ENCODE peak calls at places on chromosomes 16 and 17, in six cellular contexts. One of them, this sample, is unnamed.

GRCh38 chr17:1555618-1556471 is 6.7 kb downstream of the PITPNA start:
- DNase-seq in hepatocyte: no peak
- DNase-seq in fibroblast of lung: no peak
- DNase-seq in GM12878: peak
- DNase-seq in transverse colon: peak
- DNase-seq in GM12865: peak
- DNase-seq in this sample: no peak

GRCh38 chr17:19753049-19753444 is 4.9 kb upstream of the ALDH3A1 start:
- DNase-seq in fibroblast of lung: peak
- DNase-seq in hepatocyte: no peak
- DNase-seq in GM12878: no peak
- DNase-seq in transverse colon: peak
- DNase-seq in GM12865: no peak
- DNase-seq in this sample: peak

GRCh38 chr16:29720703-29721102 is 25.1 kb downstream of the C16orf54 start:
- DNase-seq in GM12878: no peak
- DNase-seq in transverse colon: no peak
- DNase-seq in hepatocyte: no peak
- DNase-seq in GM12865: no peak
- DNase-seq in fibroblast of lung: no peak
- DNase-seq in this sample: no peak

GRCh38 chr17:71383111-71383510 is 737.7 kb upstream of the SOX9 start:
- DNase-seq in hepatocyte: no peak
- DNase-seq in GM12878: no peak
- DNase-seq in transverse colon: no peak
- DNase-seq in fibroblast of lung: no peak
- DNase-seq in GM12865: no peak
- DNase-seq in this sample: peak

GRCh38 chr16:70573451-70574121 is 50.0 kb downstream of the SF3B3 start:
- DNase-seq in GM12878: no peak
- DNase-seq in fibroblast of lung: peak
- DNase-seq in transverse colon: no peak
- DNase-seq in GM12865: no peak
- DNase-seq in hepatocyte: peak
- DNase-seq in this sample: peak

GRCh38 chr16:87838643-87839541 is 30.4 kb downstream of the SLC7A5 start:
- DNase-seq in transverse colon: no peak
- DNase-seq in hepatocyte: no peak
- DNase-seq in GM12865: no peak
- DNase-seq in GM12878: no peak
- DNase-seq in fibroblast of lung: no peak
- DNase-seq in this sample: no peak

GRCh38 chr16:48959747-48960146 is 321.9 kb downstream of the CBLN1 start:
- DNase-seq in fibroblast of lung: no peak
- DNase-seq in hepatocyte: no peak
- DNase-seq in transverse colon: no peak
- DNase-seq in GM12878: no peak
- DNase-seq in GM12865: no peak
- DNase-seq in this sample: no peak

GRCh38 chr17:56867948-56868376 is 34.0 kb downstream of the DGKE start:
- DNase-seq in fibroblast of lung: peak
- DNase-seq in GM12865: no peak
- DNase-seq in hepatocyte: no peak
- DNase-seq in GM12878: no peak
- DNase-seq in transverse colon: no peak
- DNase-seq in this sample: peak

GRCh38 chr17:52106638-52107261 is 51.8 kb downstream of the CA10 start:
- DNase-seq in hepatocyte: peak
- DNase-seq in transverse colon: peak
- DNase-seq in GM12865: peak
- DNase-seq in GM12878: no peak
- DNase-seq in fibroblast of lung: peak
- DNase-seq in this sample: peak

GRCh38 chr17:78412403-78412802 is 34.0 kb downstream of the PGS1 start:
- DNase-seq in transverse colon: no peak
- DNase-seq in GM12878: no peak
- DNase-seq in hepatocyte: no peak
- DNase-seq in fibroblast of lung: peak
- DNase-seq in GM12865: no peak
- DNase-seq in this sample: no peak

GRCh38 chr17:79622201-79622601 is 11.3 kb upstream of the RBFOX3 start:
- DNase-seq in transverse colon: peak
- DNase-seq in GM12865: no peak
- DNase-seq in fibroblast of lung: no peak
- DNase-seq in hepatocyte: no peak
- DNase-seq in GM12878: no peak
- DNase-seq in this sample: no peak

GRCh38 chr17:16383216-16383615 is 2.3 kb downstream of the UBB start:
- DNase-seq in fibroblast of lung: no peak
- DNase-seq in GM12865: no peak
- DNase-seq in GM12878: no peak
- DNase-seq in transverse colon: no peak
- DNase-seq in hepatocyte: no peak
- DNase-seq in this sample: no peak

GRCh38 chr16:51305337-51305736 is 154.3 kb upstream of the SALL1 start:
- DNase-seq in transverse colon: no peak
- DNase-seq in GM12865: peak
- DNase-seq in hepatocyte: no peak
- DNase-seq in fibroblast of lung: no peak
- DNase-seq in GM12878: no peak
- DNase-seq in this sample: no peak

GRCh38 chr17:77354721-77355455 is 214.1 kb downstream of the SEC14L1 start:
- DNase-seq in transverse colon: peak
- DNase-seq in fibroblast of lung: peak
- DNase-seq in hepatocyte: peak
- DNase-seq in GM12865: no peak
- DNase-seq in GM12878: no peak
- DNase-seq in this sample: peak

GRCh38 chr16:15996432-15997109 is 47.2 kb downstream of the ABCC1 start:
- DNase-seq in GM12878: no peak
- DNase-seq in hepatocyte: peak
- DNase-seq in transverse colon: no peak
- DNase-seq in GM12865: no peak
- DNase-seq in fibroblast of lung: peak
- DNase-seq in this sample: peak

GRCh38 chr17:60145006-60145935 is 4.5 kb upstream of the CA4 start:
- DNase-seq in GM12878: no peak
- DNase-seq in hepatocyte: no peak
- DNase-seq in transverse colon: no peak
- DNase-seq in GM12865: no peak
- DNase-seq in fibroblast of lung: no peak
- DNase-seq in this sample: no peak

GRCh38 chr17:27379863-27380533 is 76.2 kb upstream of the KSR1 start:
- DNase-seq in fibroblast of lung: peak
- DNase-seq in GM12878: no peak
- DNase-seq in transverse colon: peak
- DNase-seq in hepatocyte: peak
- DNase-seq in GM12865: no peak
- DNase-seq in this sample: peak
- TF ChIP-seq CTCF in fibroblast of lung: no peak
- TF ChIP-seq CTCF in GM12878: no peak
- TF ChIP-seq CTCF in transverse colon: no peak
- TF ChIP-seq CTCF in hepatocyte: no peak
- TF ChIP-seq CTCF in GM12865: no peak
- TF ChIP-seq CTCF in this sample: no peak

DNA sequence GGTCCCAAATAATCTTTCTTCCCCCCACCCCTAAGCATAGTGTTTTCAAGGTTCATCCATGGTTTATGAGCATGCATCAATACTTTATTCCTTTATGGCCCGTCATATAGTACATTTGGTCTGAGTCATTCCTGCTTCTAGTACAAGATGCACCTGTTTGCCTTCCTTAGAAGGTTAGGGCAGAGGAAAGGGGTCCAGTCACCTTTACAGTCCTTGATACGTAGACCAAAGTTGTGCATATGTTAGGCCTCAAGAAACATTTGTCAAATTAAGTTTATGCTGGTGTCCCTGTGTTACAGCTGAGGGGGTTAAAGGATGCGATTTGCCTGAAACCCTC is 1.4 kb downstream of the CYB5D2 start:
- DNase-seq in GM12865: peak
- DNase-seq in GM12878: no peak
- DNase-seq in transverse colon: no peak
- DNase-seq in fibroblast of lung: no peak
- DNase-seq in hepatocyte: peak
- DNase-seq in this sample: no peak
- H3K4me3 ChIP-seq in GM12865: peak
- H3K4me3 ChIP-seq in GM12878: peak
- H3K4me3 ChIP-seq in transverse colon: peak
- H3K4me3 ChIP-seq in fibroblast of lung: peak
- H3K4me3 ChIP-seq in hepatocyte: peak
- H3K4me3 ChIP-seq in this sample: peak

DNA sequence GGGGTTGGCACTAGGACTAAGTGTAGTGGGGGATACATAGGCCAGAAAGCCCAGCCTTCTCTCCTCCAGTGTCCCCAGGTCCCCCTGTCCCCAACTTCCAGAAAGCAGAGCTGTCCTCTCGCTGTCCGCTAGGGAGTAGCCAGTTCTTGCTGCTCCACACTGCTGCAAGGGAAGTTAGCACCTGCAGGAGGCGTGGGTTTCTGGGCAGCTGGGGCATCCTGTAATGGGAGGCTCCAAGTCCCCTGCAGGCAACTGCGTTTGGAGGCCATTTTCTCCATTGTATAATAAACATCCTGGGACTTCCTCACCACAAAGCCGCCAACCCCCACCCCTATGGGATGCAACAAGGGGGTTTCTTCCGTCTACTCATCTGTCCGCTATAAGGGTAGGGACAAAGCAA is 1.7 kb downstream of the RPRML start:
- DNase-seq in transverse colon: peak
- DNase-seq in GM12878: no peak
- DNase-seq in fibroblast of lung: peak
- DNase-seq in GM12865: no peak
- DNase-seq in hepatocyte: peak
- DNase-seq in this sample: no peak
- TF ChIP-seq CTCF in transverse colon: no peak
- TF ChIP-seq CTCF in GM12878: no peak
- TF ChIP-seq CTCF in fibroblast of lung: peak
- TF ChIP-seq CTCF in GM12865: no peak
- TF ChIP-seq CTCF in hepatocyte: peak
- TF ChIP-seq CTCF in this sample: peak

GRCh38 chr16:31916056-31916488 is 42.5 kb downstream of the ZNF267 start:
- DNase-seq in GM12865: no peak
- DNase-seq in GM12878: no peak
- DNase-seq in hepatocyte: no peak
- DNase-seq in fibroblast of lung: no peak
- DNase-seq in transverse colon: no peak
- DNase-seq in this sample: no peak
- H3K4me3 ChIP-seq in GM12865: no peak
- H3K4me3 ChIP-seq in GM12878: no peak
- H3K4me3 ChIP-seq in hepatocyte: peak
- H3K4me3 ChIP-seq in fibroblast of lung: no peak
- H3K4me3 ChIP-seq in transverse colon: no peak
- H3K4me3 ChIP-seq in this sample: no peak

GRCh38 chr17:82388223-82388921 is 16.8 kb downstream of the UTS2R start:
- DNase-seq in hepatocyte: peak
- DNase-seq in GM12865: no peak
- DNase-seq in transverse colon: peak
- DNase-seq in fibroblast of lung: no peak
- DNase-seq in GM12878: no peak
- DNase-seq in this sample: no peak
- TF ChIP-seq CTCF in hepatocyte: no peak
- TF ChIP-seq CTCF in GM12865: no peak
- TF ChIP-seq CTCF in transverse colon: no peak
- TF ChIP-seq CTCF in fibroblast of lung: no peak
- TF ChIP-seq CTCF in GM12878: no peak
- TF ChIP-seq CTCF in this sample: no peak